ENCODE peak calls at places on chromosomes 1 and 21, in nine cellular contexts. One of them, this sample, is unnamed.

GRCh38 chr21:44614961-44615391 is 3.1 kb downstream of the KRTAP10-8 start:
- DNase-seq in stomach: no peak
- DNase-seq in CD8-positive, alpha-beta memory T cell: no peak
- DNase-seq in endothelial cell of umbilical vein: no peak
- DNase-seq in tibial artery: no peak
- DNase-seq in ovary: no peak
- DNase-seq in sigmoid colon: no peak
- DNase-seq in Panc1: no peak
- DNase-seq in psoas muscle: no peak
- DNase-seq in this sample: no peak

GRCh38 chr1:103584537-103584936 is 13.1 kb downstream of the AMY2B start:
- DNase-seq in stomach: no peak
- DNase-seq in CD8-positive, alpha-beta memory T cell: no peak
- DNase-seq in endothelial cell of umbilical vein: no peak
- DNase-seq in tibial artery: no peak
- DNase-seq in ovary: no peak
- DNase-seq in sigmoid colon: no peak
- DNase-seq in Panc1: no peak
- DNase-seq in psoas muscle: no peak
- DNase-seq in this sample: no peak

GRCh38 chr21:35156293-35156976 is 107.3 kb upstream of the RUNX1 start:
- DNase-seq in stomach: no peak
- DNase-seq in CD8-positive, alpha-beta memory T cell: no peak
- DNase-seq in endothelial cell of umbilical vein: no peak
- DNase-seq in tibial artery: no peak
- DNase-seq in ovary: no peak
- DNase-seq in sigmoid colon: no peak
- DNase-seq in Panc1: no peak
- DNase-seq in psoas muscle: no peak
- DNase-seq in this sample: no peak

GRCh38 chr1:240190881-240191385 is 99.2 kb downstream of the FMN2 start:
- DNase-seq in stomach: no peak
- DNase-seq in CD8-positive, alpha-beta memory T cell: no peak
- DNase-seq in endothelial cell of umbilical vein: no peak
- DNase-seq in tibial artery: no peak
- DNase-seq in ovary: peak; percentile 61
- DNase-seq in sigmoid colon: peak; percentile 71
- DNase-seq in Panc1: no peak
- DNase-seq in psoas muscle: no peak
- DNase-seq in this sample: peak; percentile 98

GRCh38 chr1:18578271-18578670 is 52.4 kb upstream of the PAX7 start:
- DNase-seq in stomach: no peak
- DNase-seq in CD8-positive, alpha-beta memory T cell: no peak
- DNase-seq in endothelial cell of umbilical vein: no peak
- DNase-seq in tibial artery: no peak
- DNase-seq in ovary: no peak
- DNase-seq in sigmoid colon: no peak
- DNase-seq in Panc1: no peak
- DNase-seq in psoas muscle: no peak
- DNase-seq in this sample: no peak

GRCh38 chr1:182674346-182675246 is 9.8 kb downstream of the RGS8 start:
- DNase-seq in stomach: no peak
- DNase-seq in CD8-positive, alpha-beta memory T cell: no peak
- DNase-seq in endothelial cell of umbilical vein: no peak
- DNase-seq in tibial artery: peak; percentile 84
- DNase-seq in ovary: peak; percentile 37
- DNase-seq in sigmoid colon: peak; percentile 70
- DNase-seq in Panc1: no peak
- DNase-seq in psoas muscle: peak; percentile 44
- DNase-seq in this sample: no peak

GRCh38 chr1:233372218-233373125 is 44.9 kb downstream of the MAP3K21 start:
- DNase-seq in stomach: no peak
- DNase-seq in CD8-positive, alpha-beta memory T cell: no peak
- DNase-seq in endothelial cell of umbilical vein: no peak
- DNase-seq in tibial artery: no peak
- DNase-seq in ovary: no peak
- DNase-seq in sigmoid colon: no peak
- DNase-seq in Panc1: no peak
- DNase-seq in psoas muscle: no peak
- DNase-seq in this sample: no peak

GRCh38 chr1:160429125-160429551 is 28.8 kb downstream of the VANGL2 start:
- DNase-seq in stomach: peak; percentile 50
- DNase-seq in CD8-positive, alpha-beta memory T cell: no peak
- DNase-seq in endothelial cell of umbilical vein: no peak
- DNase-seq in tibial artery: no peak
- DNase-seq in ovary: no peak
- DNase-seq in sigmoid colon: no peak
- DNase-seq in Panc1: no peak
- DNase-seq in psoas muscle: no peak
- DNase-seq in this sample: no peak

GRCh38 chr1:180791806-180792205 is 120.9 kb upstream of the KIAA1614 start:
- DNase-seq in stomach: no peak
- DNase-seq in CD8-positive, alpha-beta memory T cell: no peak
- DNase-seq in endothelial cell of umbilical vein: peak; percentile 24
- DNase-seq in tibial artery: no peak
- DNase-seq in ovary: no peak
- DNase-seq in sigmoid colon: no peak
- DNase-seq in Panc1: no peak
- DNase-seq in psoas muscle: no peak
- DNase-seq in this sample: no peak

DNA sequence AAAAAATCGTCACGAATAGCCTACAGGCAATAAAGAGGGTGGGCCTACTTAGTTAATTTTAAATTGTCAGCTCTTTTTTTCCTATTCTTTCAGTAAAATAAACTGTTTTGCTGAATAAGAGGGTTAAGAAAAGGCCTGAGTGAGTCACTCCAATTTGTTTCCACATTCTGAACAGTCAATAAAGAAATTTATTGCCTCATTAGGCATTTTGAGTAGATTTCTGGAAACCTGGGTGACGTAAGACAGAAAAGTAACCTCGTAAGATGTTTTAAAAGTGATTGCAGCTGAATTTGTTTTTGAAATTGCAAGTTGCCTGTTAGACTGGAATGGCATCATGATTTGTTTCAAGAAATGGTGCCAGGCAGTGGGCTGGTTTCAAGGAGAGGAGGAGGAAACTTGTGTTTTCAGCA is 439.3 kb downstream of the USP25 start:
- DNase-seq in stomach: no peak
- DNase-seq in CD8-positive, alpha-beta memory T cell: no peak
- DNase-seq in endothelial cell of umbilical vein: no peak
- DNase-seq in tibial artery: no peak
- DNase-seq in ovary: no peak
- DNase-seq in sigmoid colon: no peak
- DNase-seq in Panc1: no peak
- DNase-seq in psoas muscle: no peak
- DNase-seq in this sample: no peak
- H3K4me3 ChIP-seq in stomach: no peak overlapping the region
- H3K4me3 ChIP-seq in CD8-positive, alpha-beta memory T cell: no peak overlapping the region
- H3K4me3 ChIP-seq in endothelial cell of umbilical vein: no peak overlapping the region
- H3K4me3 ChIP-seq in tibial artery: no peak overlapping the region
- H3K4me3 ChIP-seq in ovary: no peak overlapping the region
- H3K4me3 ChIP-seq in sigmoid colon: no peak overlapping the region
- H3K4me3 ChIP-seq in Panc1: no peak overlapping the region
- H3K4me3 ChIP-seq in psoas muscle: no peak overlapping the region
- H3K4me3 ChIP-seq in this sample: no peak overlapping the region

DNA sequence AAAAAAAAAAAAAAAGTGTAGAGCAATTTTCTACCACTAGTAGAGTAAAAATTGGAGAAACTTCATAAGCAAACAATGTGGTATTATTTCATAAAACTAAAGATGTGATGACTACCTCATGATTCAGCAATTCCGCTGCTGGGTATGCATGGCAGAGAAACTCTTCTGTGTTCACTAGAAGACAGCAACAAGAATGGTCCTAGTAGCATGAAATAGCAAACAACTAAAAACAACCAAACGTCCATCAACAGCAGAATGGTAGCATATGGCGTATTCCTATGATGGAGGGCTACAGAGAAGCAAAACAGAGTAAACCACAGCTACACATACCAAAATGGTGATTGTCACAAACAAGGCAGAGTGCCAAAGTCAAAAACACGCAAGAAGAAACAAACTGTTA is 18.9 kb downstream of the HTR1D start:
- DNase-seq in stomach: no peak
- DNase-seq in CD8-positive, alpha-beta memory T cell: no peak
- DNase-seq in endothelial cell of umbilical vein: peak; percentile 73
- DNase-seq in tibial artery: no peak
- DNase-seq in ovary: no peak
- DNase-seq in sigmoid colon: no peak
- DNase-seq in Panc1: peak; percentile 93
- DNase-seq in psoas muscle: no peak
- DNase-seq in this sample: peak; percentile 94
- H3K27ac ChIP-seq in stomach: no peak overlapping the region
- H3K27ac ChIP-seq in CD8-positive, alpha-beta memory T cell: no peak overlapping the region
- H3K27ac ChIP-seq in endothelial cell of umbilical vein: peak overlapping the region; percentile 67
- H3K27ac ChIP-seq in tibial artery: no peak overlapping the region
- H3K27ac ChIP-seq in ovary: no peak overlapping the region
- H3K27ac ChIP-seq in sigmoid colon: no peak overlapping the region
- H3K27ac ChIP-seq in Panc1: peak overlapping the region; percentile 30
- H3K27ac ChIP-seq in psoas muscle: no peak overlapping the region
- H3K27ac ChIP-seq in this sample: peak overlapping the region; percentile 88

GRCh38 chr1:27568247-27569087 is 35.5 kb downstream of the AHDC1 start:
- DNase-seq in stomach: peak; percentile 98
- DNase-seq in CD8-positive, alpha-beta memory T cell: peak; percentile 92
- DNase-seq in endothelial cell of umbilical vein: peak; percentile 91
- DNase-seq in tibial artery: peak; percentile 99
- DNase-seq in ovary: peak; percentile 96
- DNase-seq in sigmoid colon: peak; percentile 98
- DNase-seq in Panc1: peak; percentile 70
- DNase-seq in psoas muscle: peak; percentile 96
- DNase-seq in this sample: peak; percentile 46

GRCh38 chr1:27566462-27567182 is 37.3 kb downstream of the AHDC1 start:
- DNase-seq in stomach: no peak
- DNase-seq in CD8-positive, alpha-beta memory T cell: no peak
- DNase-seq in endothelial cell of umbilical vein: no peak
- DNase-seq in tibial artery: no peak
- DNase-seq in ovary: peak; percentile 27
- DNase-seq in sigmoid colon: peak; percentile 71
- DNase-seq in Panc1: no peak
- DNase-seq in psoas muscle: peak; percentile 33
- DNase-seq in this sample: no peak

GRCh38 chr1:27569088-27569459 is 34.9 kb downstream of the AHDC1 start:
- DNase-seq in stomach: no peak
- DNase-seq in CD8-positive, alpha-beta memory T cell: peak; percentile 26
- DNase-seq in endothelial cell of umbilical vein: no peak
- DNase-seq in tibial artery: peak; percentile 87
- DNase-seq in ovary: no peak
- DNase-seq in sigmoid colon: peak; percentile 78
- DNase-seq in Panc1: no peak
- DNase-seq in psoas muscle: no peak
- DNase-seq in this sample: no peak

GRCh38 chr1:27567931-27568246 is 36.1 kb downstream of the AHDC1 start:
- DNase-seq in stomach: no peak
- DNase-seq in CD8-positive, alpha-beta memory T cell: no peak
- DNase-seq in endothelial cell of umbilical vein: no peak
- DNase-seq in tibial artery: no peak
- DNase-seq in ovary: no peak
- DNase-seq in sigmoid colon: no peak
- DNase-seq in Panc1: no peak
- DNase-seq in psoas muscle: no peak
- DNase-seq in this sample: no peak

GRCh38 chr1:27567183-27567526 is 36.8 kb downstream of the AHDC1 start:
- DNase-seq in stomach: no peak
- DNase-seq in CD8-positive, alpha-beta memory T cell: no peak
- DNase-seq in endothelial cell of umbilical vein: no peak
- DNase-seq in tibial artery: no peak
- DNase-seq in ovary: no peak
- DNase-seq in sigmoid colon: no peak
- DNase-seq in Panc1: no peak
- DNase-seq in psoas muscle: no peak
- DNase-seq in this sample: no peak
- H3K4me3 ChIP-seq in stomach: no peak overlapping the region
- H3K4me3 ChIP-seq in CD8-positive, alpha-beta memory T cell: no peak overlapping the region
- H3K4me3 ChIP-seq in endothelial cell of umbilical vein: no peak overlapping the region
- H3K4me3 ChIP-seq in tibial artery: no peak overlapping the region
- H3K4me3 ChIP-seq in ovary: no peak overlapping the region
- H3K4me3 ChIP-seq in sigmoid colon: no peak overlapping the region
- H3K4me3 ChIP-seq in Panc1: no peak overlapping the region
- H3K4me3 ChIP-seq in psoas muscle: peak overlapping the region; percentile 55
- H3K4me3 ChIP-seq in this sample: no peak overlapping the region

GRCh38 chr21:43375006-43375826 is 51.7 kb downstream of the SIK1 start:
- DNase-seq in stomach: no peak
- DNase-seq in CD8-positive, alpha-beta memory T cell: no peak
- DNase-seq in endothelial cell of umbilical vein: no peak
- DNase-seq in tibial artery: no peak
- DNase-seq in ovary: no peak
- DNase-seq in sigmoid colon: peak; percentile 62
- DNase-seq in Panc1: no peak
- DNase-seq in psoas muscle: peak; percentile 5
- DNase-seq in this sample: no peak
- H3K27ac ChIP-seq in stomach: no peak overlapping the region
- H3K27ac ChIP-seq in CD8-positive, alpha-beta memory T cell: no peak overlapping the region
- H3K27ac ChIP-seq in endothelial cell of umbilical vein: no peak overlapping the region
- H3K27ac ChIP-seq in tibial artery: no peak overlapping the region
- H3K27ac ChIP-seq in ovary: no peak overlapping the region
- H3K27ac ChIP-seq in sigmoid colon: no peak overlapping the region
- H3K27ac ChIP-seq in Panc1: no peak overlapping the region
- H3K27ac ChIP-seq in psoas muscle: no peak overlapping the region
- H3K27ac ChIP-seq in this sample: no peak overlapping the region

GRCh38 chr1:228303596-228303995 is 95.8 kb downstream of the OBSCN start:
- DNase-seq in stomach: no peak
- DNase-seq in CD8-positive, alpha-beta memory T cell: no peak
- DNase-seq in endothelial cell of umbilical vein: no peak
- DNase-seq in tibial artery: no peak
- DNase-seq in ovary: peak; percentile 6
- DNase-seq in sigmoid colon: peak; percentile 47
- DNase-seq in Panc1: no peak
- DNase-seq in psoas muscle: no peak
- DNase-seq in this sample: no peak
- H3K4me3 ChIP-seq in stomach: no peak overlapping the region
- H3K4me3 ChIP-seq in CD8-positive, alpha-beta memory T cell: no peak overlapping the region
- H3K4me3 ChIP-seq in endothelial cell of umbilical vein: no peak overlapping the region
- H3K4me3 ChIP-seq in tibial artery: no peak overlapping the region
- H3K4me3 ChIP-seq in ovary: no peak overlapping the region
- H3K4me3 ChIP-seq in sigmoid colon: no peak overlapping the region
- H3K4me3 ChIP-seq in Panc1: no peak overlapping the region
- H3K4me3 ChIP-seq in psoas muscle: no peak overlapping the region
- H3K4me3 ChIP-seq in this sample: no peak overlapping the region

GRCh38 chr1:65172936-65173335 is 24.9 kb downstream of the AK4 start:
- DNase-seq in stomach: no peak
- DNase-seq in CD8-positive, alpha-beta memory T cell: no peak
- DNase-seq in endothelial cell of umbilical vein: no peak
- DNase-seq in tibial artery: no peak
- DNase-seq in ovary: no peak
- DNase-seq in sigmoid colon: no peak
- DNase-seq in Panc1: no peak
- DNase-seq in psoas muscle: no peak
- DNase-seq in this sample: no peak
- H3K27ac ChIP-seq in stomach: no peak overlapping the region
- H3K27ac ChIP-seq in CD8-positive, alpha-beta memory T cell: no peak overlapping the region
- H3K27ac ChIP-seq in endothelial cell of umbilical vein: no peak overlapping the region
- H3K27ac ChIP-seq in tibial artery: no peak overlapping the region
- H3K27ac ChIP-seq in ovary: no peak overlapping the region
- H3K27ac ChIP-seq in sigmoid colon: no peak overlapping the region
- H3K27ac ChIP-seq in Panc1: no peak overlapping the region
- H3K27ac ChIP-seq in psoas muscle: no peak overlapping the region
- H3K27ac ChIP-seq in this sample: no peak overlapping the region

GRCh38 chr1:170664828-170665617 is 1.1 kb downstream of the PRRX1 start:
- DNase-seq in stomach: no peak
- DNase-seq in CD8-positive, alpha-beta memory T cell: no peak
- DNase-seq in endothelial cell of umbilical vein: peak; percentile 43
- DNase-seq in tibial artery: peak; percentile 83
- DNase-seq in ovary: peak; percentile 48
- DNase-seq in sigmoid colon: peak; percentile 67
- DNase-seq in Panc1: no peak
- DNase-seq in psoas muscle: peak; percentile 63
- DNase-seq in this sample: no peak
- H3K4me3 ChIP-seq in stomach: peak overlapping the region; percentile 44
- H3K4me3 ChIP-seq in CD8-positive, alpha-beta memory T cell: no peak overlapping the region
- H3K4me3 ChIP-seq in endothelial cell of umbilical vein: peak overlapping the region; percentile 46
- H3K4me3 ChIP-seq in tibial artery: peak overlapping the region; percentile 79
- H3K4me3 ChIP-seq in ovary: peak overlapping the region; percentile 78
- H3K4me3 ChIP-seq in sigmoid colon: peak overlapping the region; percentile 41
- H3K4me3 ChIP-seq in Panc1: peak overlapping the region; percentile 54
- H3K4me3 ChIP-seq in psoas muscle: peak overlapping the region; percentile 72
- H3K4me3 ChIP-seq in this sample: peak overlapping the region; percentile 94